ENCODE peak calls at places on chromosome 21, in seven cellular contexts. Z is GM12891, L is H1, Y is sigmoid colon, T is prostate gland, W is HL-60, U is upper lobe of left lung. C is an unnamed sample.

GRCh38 chr21:30058928-30059327 is 107.7 kb downstream of the CLDN17 start:
- DNase-seq in L (no peak), U (peak; percentile 31), W (no peak), Z (no peak), Y (no peak), T (no peak), C (no peak)

GRCh38 chr21:45163413-45164123 is 89.2 kb downstream of the ADARB1 start:
- DNase-seq in Y (peak; percentile 52), U (no peak), Z (no peak), L (no peak), T (peak; percentile 2), W (no peak), C (no peak)

GRCh38 chr21:44876849-44877575 is 3.5 kb upstream of the PTTG1IP start:
- DNase-seq in U (no peak), W (no peak), Y (no peak), T (no peak), Z (no peak), L (no peak), C (no peak)

GRCh38 chr21:35326677-35327076 is 277.6 kb upstream of the RUNX1 start:
- DNase-seq in Y (no peak), W (no peak), T (no peak), U (no peak), L (no peak), Z (no peak), C (no peak)

GRCh38 chr21:45381865-45382697 is 22.9 kb upstream of the COL18A1 start:
- DNase-seq in Z (no peak), W (no peak), L (no peak), Y (peak; percentile 60), T (no peak), U (no peak), C (no peak)

GRCh38 chr21:36125513-36126121 is 9.3 kb upstream of the CBR3 start:
- DNase-seq in Z (no peak), T (peak; percentile 54), Y (no peak), U (peak; percentile 76), L (no peak), W (no peak), C (peak; percentile 76)

GRCh38 chr21:46002841-46003574 is 21.4 kb downstream of the COL6A1 start:
- DNase-seq in U (no peak), W (no peak), T (peak; percentile 3), Z (no peak), L (no peak), Y (peak; percentile 74), C (no peak)

GRCh38 chr21:24856326-24856725 is 751.0 kb downstream of the MRPL39 start:
- DNase-seq in W (no peak), U (no peak), T (no peak), L (no peak), Z (no peak), Y (no peak), C (no peak)

GRCh38 chr21:23792300-23792699 is 1815.0 kb downstream of the MRPL39 start:
- DNase-seq in W (no peak), Z (no peak), Y (no peak), L (no peak), U (no peak), T (no peak), C (no peak)

GRCh38 chr21:29538115-29538514 is 239.4 kb downstream of the BACH1 start:
- DNase-seq in T (no peak), Y (no peak), Z (no peak), L (no peak), U (no peak), W (no peak), C (no peak)

GRCh38 chr21:18384771-18385170 is 18.8 kb downstream of the TMPRSS15 start:
- DNase-seq in Y (no peak), U (no peak), Z (no peak), L (no peak), T (no peak), W (no peak), C (peak; percentile 76)

GRCh38 chr21:24367936-24368335 is 1239.3 kb downstream of the MRPL39 start:
- DNase-seq in Z (no peak), W (no peak), T (no peak), Y (no peak), U (no peak), L (no peak), C (no peak)

GRCh38 chr21:46622226-46622625 is 13.2 kb upstream of the PRMT2 start:
- DNase-seq in Z (no peak), T (no peak), U (peak; percentile 46), Y (peak; percentile 76), W (no peak), L (no peak), C (peak; percentile 18)

GRCh38 chr21:35859677-35860076 is 200.6 kb downstream of the SETD4 start:
- DNase-seq in U (no peak), Z (no peak), T (no peak), Y (no peak), W (no peak), L (no peak), C (no peak)

DNA sequence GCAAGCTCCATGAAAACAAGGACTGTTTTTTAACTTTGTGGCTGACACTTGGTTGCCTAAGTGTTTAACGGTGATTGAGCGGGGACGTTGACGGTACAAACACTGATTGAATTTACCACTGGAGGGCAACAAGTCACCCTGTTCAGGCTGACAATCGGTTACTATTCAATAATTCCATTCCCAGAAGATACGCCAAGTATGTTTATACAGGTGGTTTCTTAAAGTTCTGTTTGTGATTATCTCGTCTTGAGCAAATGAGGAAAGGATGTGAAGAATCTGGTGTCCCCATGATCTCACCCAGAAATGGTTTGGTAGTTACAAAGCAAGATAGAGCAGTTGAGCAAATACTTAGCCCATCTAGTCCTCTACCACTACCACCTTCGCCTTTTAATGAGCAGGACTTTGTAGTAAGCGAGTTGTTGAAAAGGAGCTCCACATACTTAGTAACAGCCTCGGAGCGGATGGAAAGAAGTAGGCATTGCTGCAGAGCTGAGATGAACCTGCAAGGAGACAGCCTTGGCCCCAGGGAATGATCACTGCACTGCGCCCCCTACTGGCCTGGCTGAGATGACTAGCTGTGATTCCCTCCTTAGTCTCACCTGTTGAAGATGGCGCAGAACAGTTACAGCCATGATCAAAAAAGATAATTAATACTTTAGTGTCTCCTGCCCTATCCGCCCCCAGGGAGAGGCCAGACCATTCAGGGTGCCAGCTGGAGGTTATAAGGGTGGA is 36.3 kb downstream of the IFNAR1 start:
- DNase-seq in W (peak; percentile 75), Y (peak; percentile 80), L (peak; percentile 65), Z (peak; percentile 39), T (peak; percentile 71), U (peak; percentile 82), C (peak; percentile 90)
- TF ChIP-seq POLR2AphosphoS5 in W (peak; percentile 34), Y (no peak), L (peak; percentile 78), Z (no peak), T (no peak), U (peak; percentile 23), C (no peak)

GRCh38 chr21:41425954-41426655 is at the start of gene MX1:
- DNase-seq in Y (peak; percentile 84), W (peak; percentile 18), Z (peak; percentile 85), T (peak; percentile 70), L (no peak), U (peak; percentile 85), C (peak; percentile 75)
- TF ChIP-seq POLR2AphosphoS5 in Y (peak; percentile 85), W (no peak), Z (peak; percentile 90), T (peak; percentile 72), L (no peak), U (peak; percentile 84), C (no peak)

DNA sequence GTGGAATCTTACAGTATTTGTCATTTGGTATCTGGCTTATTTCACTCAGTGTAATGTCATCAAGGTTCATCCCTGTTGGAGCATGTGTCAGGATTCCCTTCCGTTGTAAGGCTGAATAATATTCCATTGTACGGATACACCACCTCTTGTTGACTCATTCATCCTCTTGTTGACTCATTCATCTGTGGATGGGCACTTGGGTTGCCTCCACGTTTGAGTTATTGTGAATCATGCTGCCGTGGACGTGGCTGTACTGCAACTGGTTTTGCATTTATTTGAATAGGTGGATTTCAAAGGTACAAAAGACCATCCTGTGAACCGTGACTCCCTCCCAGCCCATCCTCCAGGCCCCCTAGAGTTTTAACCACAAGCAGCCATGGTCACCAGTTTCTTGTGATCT is 11.9 kb upstream of the TCP10L start:
- DNase-seq in T (no peak), Z (no peak), U (no peak), W (no peak), Y (no peak), L (no peak), C (no peak)
- TF ChIP-seq POLR2AphosphoS5 in T (no peak), Z (no peak), U (no peak), W (no peak), Y (no peak), L (no peak), C (no peak)

GRCh38 chr21:41776778-41777177 is 9.9 kb upstream of the RIPK4 start:
- DNase-seq in U (no peak), L (no peak), Z (no peak), Y (no peak), T (no peak), W (no peak), C (no peak)

GRCh38 chr21:41779659-41780058 is 12.8 kb upstream of the RIPK4 start:
- DNase-seq in Y (no peak), U (no peak), L (no peak), Z (no peak), T (no peak), W (no peak), C (no peak)

GRCh38 chr21:41778974-41779600 is 12.2 kb upstream of the RIPK4 start:
- DNase-seq in U (peak; percentile 72), W (no peak), Y (no peak), L (no peak), T (no peak), Z (no peak), C (peak; percentile 83)

GRCh38 chr21:41780337-41781046 is 13.6 kb upstream of the RIPK4 start:
- DNase-seq in Z (no peak), W (no peak), U (no peak), Y (no peak), L (no peak), T (no peak), C (no peak)

GRCh38 chr21:41777934-41778815 is 11.3 kb upstream of the RIPK4 start:
- DNase-seq in U (peak; percentile 85), W (no peak), T (peak; percentile 90), L (peak; percentile 79), Z (no peak), Y (peak; percentile 94), C (peak; percentile 97)
- TF ChIP-seq POLR2AphosphoS5 in U (no peak), W (no peak), T (peak; percentile 51), L (no peak), Z (no peak), Y (peak; percentile 32), C (no peak)

GRCh38 chr21:43800566-43800965 is 11.2 kb downstream of the RRP1 start:
- DNase-seq in U (no peak), L (no peak), Y (no peak), W (no peak), T (no peak), Z (no peak), C (no peak)
- TF ChIP-seq POLR2AphosphoS5 in U (no peak), L (no peak), Y (no peak), W (no peak), T (no peak), Z (no peak), C (no peak)

GRCh38 chr21:40453183-40453582 is 393.8 kb downstream of the DSCAM start:
- DNase-seq in W (no peak), T (no peak), U (no peak), L (no peak), Y (no peak), Z (no peak), C (no peak)
- TF ChIP-seq POLR2AphosphoS5 in W (no peak), T (no peak), U (no peak), L (no peak), Y (no peak), Z (no peak), C (no peak)

GRCh38 chr21:14474995-14475394 is 71.1 kb downstream of the SAMSN1 start:
- DNase-seq in Y (no peak), T (no peak), W (no peak), L (no peak), U (no peak), Z (no peak), C (no peak)
- TF ChIP-seq POLR2AphosphoS5 in Y (no peak), T (no peak), W (no peak), L (no peak), U (no peak), Z (no peak), C (no peak)